ENCODE peak calls at places on chromosome 7, in eight cellular contexts. R is Calu3, T is astrocyte of the spinal cord, X is amygdala, S is fibroblast of lung, P is dermis blood vessel endothelial cell, B is dorsolateral prefrontal cortex, K is IMR-90. G is an unnamed sample.

GRCh38 chr7:45456747-45457146 is 117.4 kb upstream of the ADCY1 start:
- DNase-seq in R (no peak), T (peak; percentile 73), X (no peak), S (peak; percentile 93), P (no peak), B (no peak), K (no peak), G (no peak)

GRCh38 chr7:29467193-29467592 is 96.4 kb upstream of the PRR15 start:
- DNase-seq in R (no peak), T (no peak), X (no peak), S (no peak), P (no peak), B (no peak), K (no peak), G (no peak)

GRCh38 chr7:917255-918117 is 37.0 kb downstream of the ADAP1 start:
- DNase-seq in R (no peak), T (no peak), X (no peak), S (no peak), P (no peak), B (no peak), K (no peak), G (no peak)

GRCh38 chr7:132966731-132967130 is 115.2 kb downstream of the CHCHD3 start:
- DNase-seq in R (no peak), T (peak; percentile 10), X (no peak), S (peak; percentile 25), P (no peak), B (no peak), K (peak; percentile 13), G (no peak)

GRCh38 chr7:72219500-72219899 is 192.6 kb downstream of the CALN1 start:
- DNase-seq in R (no peak), T (no peak), X (no peak), S (no peak), P (no peak), B (no peak), K (no peak), G (no peak)

GRCh38 chr7:30755384-30756154 is 3.6 kb downstream of the INMT start:
- DNase-seq in R (no peak), T (no peak), X (peak; percentile 72), S (peak; percentile 29), P (no peak), B (peak; percentile 60), K (peak; percentile 25), G (no peak)

GRCh38 chr7:4962872-4963775 is 4.1 kb upstream of the MMD2 start:
- DNase-seq in R (no peak), T (no peak), X (peak; percentile 19), S (no peak), P (no peak), B (peak; percentile 32), K (no peak), G (no peak)

GRCh38 chr7:98826811-98827231 is 43.0 kb downstream of the TMEM130 start:
- DNase-seq in R (no peak), T (no peak), X (peak; percentile 65), S (no peak), P (no peak), B (peak; percentile 83), K (no peak), G (no peak)

GRCh38 chr7:1681581-1681980 is 11.5 kb downstream of the ELFN1 start:
- DNase-seq in R (no peak), T (no peak), X (no peak), S (no peak), P (no peak), B (no peak), K (no peak), G (no peak)

GRCh38 chr7:30988346-30989005 is 24.7 kb downstream of the GHRHR start:
- DNase-seq in R (peak; percentile 86), T (no peak), X (peak; percentile 73), S (no peak), P (no peak), B (peak; percentile 71), K (no peak), G (peak; percentile 57)

GRCh38 chr7:38629621-38630020 is 1.6 kb downstream of the AMPH start:
- DNase-seq in R (no peak), T (peak; percentile 5), X (no peak), S (peak; percentile 51), P (no peak), B (no peak), K (peak; percentile 4), G (peak; percentile 72)

GRCh38 chr7:47901542-47901941 is 46.7 kb downstream of the PKD1L1 start:
- DNase-seq in R (no peak), T (peak; percentile 42), X (no peak), S (peak; percentile 71), P (no peak), B (no peak), K (peak; percentile 19), G (peak; percentile 74)

GRCh38 chr7:36154255-36155212 is 1.5 kb downstream of the EEPD1 start:
- DNase-seq in R (peak; percentile 75), T (no peak), X (no peak), S (no peak), P (no peak), B (no peak), K (no peak), G (no peak)

GRCh38 chr7:47498229-47499056 is 83.5 kb downstream of the TNS3 start:
- DNase-seq in R (no peak), T (no peak), X (no peak), S (no peak), P (no peak), B (no peak), K (no peak), G (no peak)

GRCh38 chr7:30707391-30708351 is 25.4 kb upstream of the CRHR2 start:
- DNase-seq in R (no peak), T (no peak), X (no peak), S (no peak), P (no peak), B (no peak), K (no peak), G (no peak)

GRCh38 chr7:47803846-47804245 is 144.4 kb downstream of the PKD1L1 start:
- DNase-seq in R (no peak), T (no peak), X (no peak), S (no peak), P (no peak), B (no peak), K (no peak), G (no peak)

GRCh38 chr7:2100278-2101205 is 132.2 kb downstream of the MAD1L1 start:
- DNase-seq in R (no peak), T (no peak), X (no peak), S (no peak), P (peak; percentile 40), B (no peak), K (no peak), G (no peak)

GRCh38 chr7:134907639-134908038 is 78.7 kb upstream of the AGBL3 start:
- DNase-seq in R (no peak), T (peak; percentile 41), X (no peak), S (peak; percentile 85), P (no peak), B (no peak), K (no peak), G (no peak)

GRCh38 chr7:73429622-73430505 is 3.7 kb upstream of the FZD9 start:
- DNase-seq in R (no peak), T (no peak), X (no peak), S (no peak), P (no peak), B (no peak), K (no peak), G (peak; percentile 48)

GRCh38 chr7:41821521-41822213 is 118.8 kb upstream of the INHBA start:
- DNase-seq in R (no peak), T (no peak), X (no peak), S (no peak), P (no peak), B (no peak), K (no peak), G (no peak)

GRCh38 chr7:55964261-55964801 is at the start of gene NIPSNAP2:
- DNase-seq in R (peak; percentile 87), T (peak; percentile 32), X (peak; percentile 68), S (peak; percentile 43), P (peak; percentile 69), B (peak; percentile 50), K (peak; percentile 35), G (peak; percentile 89)

GRCh38 chr7:27640914-27641570 is 21.6 kb downstream of the HIBADH start:
- DNase-seq in R (peak; percentile 88), T (peak; percentile 79), X (no peak), S (peak; percentile 76), P (peak; percentile 93), B (no peak), K (peak; percentile 49), G (peak; percentile 83)

GRCh38 chr7:81725496-81726117 is 44.2 kb downstream of the HGF start:
- DNase-seq in R (no peak), T (peak; percentile 86), X (no peak), S (peak; percentile 96), P (peak; percentile 63), B (no peak), K (peak; percentile 99), G (peak; percentile 84)

GRCh38 chr7:113959910-113960309 is 41.1 kb upstream of the PPP1R3A start:
- DNase-seq in R (no peak), T (no peak), X (no peak), S (no peak), P (no peak), B (no peak), K (no peak), G (no peak)

GRCh38 chr7:140326116-140326928 is 72.0 kb downstream of the SLC37A3 start:
- DNase-seq in R (peak; percentile 55), T (peak; percentile 74), X (peak; percentile 58), S (peak; percentile 53), P (peak; percentile 83), B (peak; percentile 75), K (peak; percentile 73), G (peak; percentile 54)

GRCh38 chr7:1938788-1939433 is 268.8 kb downstream of the ELFN1 start:
- DNase-seq in R (no peak), T (no peak), X (no peak), S (peak; percentile 7), P (no peak), B (no peak), K (no peak), G (peak; percentile 26)

GRCh38 chr7:66105263-66105748 is 9.3 kb upstream of the CRCP start:
- DNase-seq in R (no peak), T (no peak), X (no peak), S (no peak), P (no peak), B (no peak), K (no peak), G (no peak)

GRCh38 chr7:50208335-50208982 is 96.1 kb upstream of the IKZF1 start:
- DNase-seq in R (no peak), T (no peak), X (no peak), S (no peak), P (no peak), B (no peak), K (no peak), G (no peak)

GRCh38 chr7:140564643-140565042 is 76.0 kb downstream of the DENND2A start:
- DNase-seq in R (peak; percentile 45), T (peak; percentile 17), X (no peak), S (peak; percentile 64), P (no peak), B (no peak), K (no peak), G (peak; percentile 78)

GRCh38 chr7:78139335-78139734 is 340.8 kb downstream of the PHTF2 start:
- DNase-seq in R (no peak), T (peak; percentile 25), X (no peak), S (peak; percentile 67), P (no peak), B (no peak), K (peak; percentile 56), G (no peak)

GRCh38 chr7:37643876-37644275 is 39.7 kb upstream of the GPR141 start:
- DNase-seq in R (peak; percentile 18), T (no peak), X (no peak), S (no peak), P (no peak), B (no peak), K (no peak), G (no peak)

GRCh38 chr7:157397751-157398691 is 61.2 kb downstream of the DNAJB6 start:
- DNase-seq in R (peak; percentile 58), T (peak; percentile 41), X (peak; percentile 21), S (peak; percentile 71), P (peak; percentile 64), B (no peak), K (peak; percentile 81), G (peak; percentile 44)

GRCh38 chr7:143279186-143280098 is 5.3 kb upstream of the TMEM139 start:
- DNase-seq in R (peak; percentile 48), T (peak; percentile 83), X (peak; percentile 41), S (peak; percentile 83), P (peak; percentile 87), B (no peak), K (peak; percentile 68), G (peak; percentile 20)

GRCh38 chr7:149450821-149451220 is 10.0 kb downstream of the ZNF777 start:
- DNase-seq in R (no peak), T (no peak), X (no peak), S (no peak), P (no peak), B (no peak), K (no peak), G (no peak)